ENCODE peak calls at places on chromosome 2, in seven cellular contexts. B is uterus, C is endodermal cell, U is left lung, M is PC-9, K is endothelial cell of umbilical vein, N is left ventricle myocardium inferior. Q is an unnamed sample.

GRCh38 chr2:184197413-184197812 is 400.9 kb upstream of the ZNF804A start:
- DNase-seq in U (no peak), N (no peak), C (peak; percentile 46), K (no peak), B (no peak), M (no peak), Q (no peak)

GRCh38 chr2:6881516-6881915 is 3.9 kb downstream of the RSAD2 start:
- DNase-seq in M (no peak), B (no peak), U (no peak), K (no peak), C (no peak), N (no peak), Q (no peak)

GRCh38 chr2:25639696-25640095 is 33.7 kb downstream of the DTNB start:
- DNase-seq in C (no peak), N (no peak), K (no peak), U (no peak), B (no peak), M (no peak), Q (no peak)

GRCh38 chr2:180716186-180717180 is 263.9 kb upstream of the UBE2E3 start:
- DNase-seq in B (no peak), K (no peak), N (no peak), C (no peak), U (no peak), M (no peak), Q (no peak)

GRCh38 chr2:167492486-167492885 is 604.2 kb downstream of the XIRP2 start:
- DNase-seq in K (no peak), N (no peak), U (no peak), B (no peak), M (no peak), C (no peak), Q (no peak)

GRCh38 chr2:234911271-234911670 is 40.5 kb upstream of the SH3BP4 start:
- DNase-seq in N (no peak), K (no peak), C (no peak), U (no peak), B (no peak), M (peak; percentile 75), Q (peak; percentile 53)

GRCh38 chr2:48530033-48530804 is at the start of gene STON1:
- DNase-seq in U (peak; percentile 72), M (peak; percentile 31), C (peak; percentile 79), K (peak; percentile 38), N (peak; percentile 63), B (peak; percentile 72), Q (no peak)

GRCh38 chr2:25521665-25522387 is 151.6 kb downstream of the DTNB start:
- DNase-seq in U (no peak), K (peak; percentile 86), C (no peak), B (no peak), M (peak; percentile 15), N (no peak), Q (no peak)

GRCh38 chr2:60468390-60469085 is 84.9 kb downstream of the BCL11A start:
- DNase-seq in K (no peak), U (no peak), M (no peak), C (no peak), N (no peak), B (no peak), Q (no peak)

GRCh38 chr2:80579756-80580155 is 275.2 kb upstream of the LRRTM1 start:
- DNase-seq in C (no peak), N (no peak), U (no peak), B (no peak), K (no peak), M (no peak), Q (no peak)

GRCh38 chr2:240369725-240370585 is 65.5 kb upstream of the GPC1 start:
- DNase-seq in B (peak; percentile 73), U (peak; percentile 84), M (peak; percentile 100), N (peak; percentile 82), C (no peak), K (no peak), Q (no peak)

DNA sequence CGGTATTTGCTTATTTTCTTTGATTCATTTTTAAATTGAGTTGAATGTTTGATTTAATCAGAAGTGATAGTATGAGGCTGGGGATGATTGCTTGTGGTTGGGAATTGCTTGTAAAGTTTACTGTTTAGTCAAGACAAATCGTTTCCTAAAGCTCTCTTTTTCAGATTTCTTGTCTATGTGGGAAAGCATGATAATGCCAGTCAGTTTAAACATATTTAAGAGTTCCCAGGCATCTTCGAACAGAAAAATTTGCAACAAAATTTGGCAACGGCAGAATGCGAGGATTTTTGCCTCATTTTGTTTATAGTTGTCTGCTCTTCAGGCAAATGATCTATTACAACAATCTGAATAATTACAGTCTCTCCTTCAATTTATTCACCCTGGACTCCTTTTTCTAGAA is 22.5 kb downstream of the EPAS1 start:
- DNase-seq in U (no peak), B (no peak), N (no peak), C (no peak), K (no peak), M (no peak), Q (no peak)
- H3K4me3 ChIP-seq in U (no peak overlapping the region), B (no peak overlapping the region), N (peak overlapping the region; percentile 11), C (no peak overlapping the region), K (no peak overlapping the region), M (no peak overlapping the region), Q (no peak overlapping the region)

GRCh38 chr2:113240150-113240914 is 38.4 kb downstream of the PAX8 start:
- DNase-seq in K (peak; percentile 89), M (peak; percentile 68), B (peak; percentile 73), N (peak; percentile 90), C (no peak), U (peak; percentile 86), Q (peak; percentile 66)
- TF ChIP-seq CTCF in K (no peak), M (no peak), B (no peak), N (no peak), C (no peak), U (no peak), Q (no peak)

DNA sequence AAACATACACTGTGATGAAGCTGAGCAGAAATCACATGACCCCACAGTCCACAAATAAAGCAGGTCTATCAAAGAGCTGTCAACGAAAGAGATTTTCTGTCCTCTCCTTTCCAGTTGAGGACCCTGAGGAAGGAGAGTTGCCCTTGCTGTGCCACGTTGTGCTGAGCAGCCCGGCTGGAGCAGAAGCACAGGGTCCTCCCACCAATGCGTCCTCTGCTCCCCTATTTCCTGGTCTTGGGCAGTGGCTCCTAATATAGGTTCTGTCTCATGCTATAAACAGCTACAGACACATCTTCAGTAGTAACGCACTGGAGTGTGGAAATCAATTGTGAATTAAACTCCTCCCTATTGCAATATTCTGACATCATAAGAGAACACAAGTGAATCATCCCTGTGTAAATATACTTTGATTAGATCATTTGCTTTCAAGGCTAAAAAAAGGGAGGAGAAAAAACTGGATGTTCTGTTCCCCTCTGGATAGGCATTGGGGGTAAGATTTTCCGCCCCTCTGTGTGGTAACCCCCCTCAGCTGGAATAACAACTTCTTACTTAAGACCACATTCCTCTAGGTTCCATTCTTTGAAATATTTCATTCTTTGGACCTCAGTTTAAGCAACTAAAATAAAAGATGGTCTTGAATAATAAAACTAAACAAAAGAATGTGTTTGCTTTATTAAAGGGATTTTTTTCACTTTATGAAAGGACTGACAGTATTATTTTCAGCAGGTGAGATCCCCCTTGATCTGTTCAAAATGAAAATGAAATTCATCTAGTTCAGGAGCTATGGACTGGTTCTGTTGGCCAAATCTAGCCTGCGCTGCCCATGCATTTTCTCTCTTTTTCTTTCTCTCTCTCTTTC is 8.3 kb upstream of the RHOB start:
- DNase-seq in U (peak; percentile 34), M (no peak), K (peak; percentile 66), N (no peak), C (no peak), B (no peak), Q (no peak)
- H3K27ac ChIP-seq in U (peak overlapping the region; percentile 83), M (peak overlapping the region; percentile 76), K (peak overlapping the region; percentile 54), N (peak overlapping the region; percentile 5), C (no peak overlapping the region), B (peak overlapping the region; percentile 57), Q (peak overlapping the region; percentile 70)

DNA sequence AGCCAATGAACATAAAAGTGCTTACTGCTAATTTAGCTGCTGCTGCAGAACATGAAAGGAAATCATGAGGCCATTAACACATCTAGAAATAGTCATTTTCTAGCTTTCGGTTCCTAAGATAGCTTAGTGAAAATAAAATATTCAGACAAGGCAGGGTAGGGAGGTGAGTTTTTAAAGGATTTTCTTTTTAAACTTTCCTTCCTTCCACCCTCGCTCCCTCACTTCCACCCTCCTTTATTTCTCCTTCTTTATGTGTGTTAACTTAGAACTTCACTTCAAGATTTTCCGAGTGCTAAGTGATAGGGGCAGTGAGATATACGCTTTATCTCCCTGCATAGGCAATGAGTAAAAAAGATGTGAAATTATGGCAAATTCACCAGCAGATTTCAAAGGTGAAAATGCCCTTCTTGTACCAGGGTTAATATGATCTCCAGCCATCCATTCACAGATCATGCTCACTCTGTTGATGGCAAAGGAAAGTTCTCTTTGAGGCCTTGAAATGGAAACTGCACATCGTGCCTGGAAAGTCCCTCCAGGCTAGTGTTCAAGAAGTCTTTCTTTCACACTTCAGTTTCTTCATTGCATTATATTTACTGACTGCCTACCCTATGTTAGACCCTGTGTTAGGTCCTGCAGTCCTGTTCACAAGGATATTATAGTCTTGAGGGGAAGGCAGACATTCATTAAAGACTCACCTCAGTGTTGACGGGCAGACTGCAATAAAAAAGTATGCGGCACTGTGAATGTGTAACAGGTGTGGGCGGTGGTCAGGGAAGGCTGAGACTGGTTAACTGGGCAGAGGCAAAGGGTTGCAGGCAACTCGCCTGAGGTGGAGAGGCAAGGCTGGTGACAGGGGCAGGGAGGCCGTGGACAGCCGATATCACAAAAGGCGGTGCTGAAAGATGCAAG is 200.8 kb downstream of the PLCL1 start:
- DNase-seq in M (no peak), C (no peak), U (no peak), K (peak; percentile 10), B (no peak), N (peak; percentile 22), Q (no peak)
- H3K4me3 ChIP-seq in M (no peak overlapping the region), C (no peak overlapping the region), U (no peak overlapping the region), K (no peak overlapping the region), B (no peak overlapping the region), N (no peak overlapping the region), Q (no peak overlapping the region)

DNA sequence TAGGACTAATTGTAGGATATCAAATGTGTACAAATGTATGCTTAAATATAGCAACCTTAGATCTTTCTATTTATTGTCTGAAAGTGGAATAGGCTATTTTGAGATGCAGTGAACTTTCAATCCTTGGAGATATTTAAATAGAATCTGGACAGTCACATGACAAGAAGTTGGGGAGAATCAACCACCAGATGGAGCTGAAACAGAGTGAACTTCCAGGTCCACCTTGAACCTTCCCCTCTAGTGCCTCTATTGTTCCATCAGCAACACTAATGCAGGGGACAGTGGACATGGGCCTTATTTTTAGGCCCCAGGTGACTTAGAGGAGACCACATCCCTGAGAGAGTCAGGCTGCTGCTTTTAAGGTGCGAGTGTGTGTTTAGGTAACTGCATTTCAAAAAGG is 37.0 kb upstream of the CRIM1 start:
- DNase-seq in U (no peak), N (no peak), M (no peak), B (no peak), C (no peak), K (no peak), Q (no peak)
- TF ChIP-seq CTCF in U (no peak), N (peak; percentile 11), M (peak; percentile 39), B (no peak), C (peak; percentile 43), K (no peak), Q (no peak)

GRCh38 chr2:134926231-134926931 is 7.8 kb downstream of the CCNT2 start:
- DNase-seq in N (no peak), M (no peak), B (no peak), U (no peak), K (peak; percentile 26), C (no peak), Q (no peak)
- H3K27ac ChIP-seq in N (peak overlapping the region; percentile 5), M (no peak overlapping the region), B (no peak overlapping the region), U (no peak overlapping the region), K (no peak overlapping the region), C (no peak overlapping the region), Q (no peak overlapping the region)

GRCh38 chr2:66437055-66437454 is 2.1 kb downstream of the MEIS1 start:
- DNase-seq in M (no peak), C (no peak), B (no peak), N (no peak), K (peak; percentile 42), U (no peak), Q (no peak)
- H3K4me3 ChIP-seq in M (peak overlapping the region; percentile 72), C (peak overlapping the region; percentile 97), B (peak overlapping the region; percentile 80), N (peak overlapping the region; percentile 81), K (peak overlapping the region; percentile 97), U (peak overlapping the region; percentile 52), Q (peak overlapping the region; percentile 72)